ENCODE peak calls at places on chromosomes 4 and X, in eight cellular contexts. P, B, R, S, G, H, O and T are unnamed samples.

GRCh38 chr4:143352720-143353119 is 16.0 kb downstream of the GAB1 start:
- DNase-seq in P (peak), B (no peak), R (no peak), S (no peak), G (no peak), H (no peak), O (no peak), T (no peak)

GRCh38 chrX:15170927-15171326 is 99.0 kb downstream of the ASB9 start:
- DNase-seq in P (no peak), B (no peak), R (no peak), S (no peak), G (no peak), H (no peak), O (no peak), T (no peak)

GRCh38 chr4:8410641-8411271 is 29.8 kb downstream of the ACOX3 start:
- DNase-seq in P (peak), B (peak), R (peak), S (peak), G (no peak), H (peak), O (peak), T (peak)

GRCh38 chr4:166902941-166903340 is 331.4 kb downstream of the SPOCK3 start:
- DNase-seq in P (no peak), B (no peak), R (no peak), S (no peak), G (no peak), H (no peak), O (no peak), T (no peak)

GRCh38 chr4:62324215-62324614 is 1124.1 kb downstream of the ADGRL3 start:
- DNase-seq in P (no peak), B (no peak), R (no peak), S (no peak), G (no peak), H (no peak), O (no peak), T (peak)

GRCh38 chr4:167234388-167234881 is at the start of gene SPOCK3:
- DNase-seq in P (no peak), B (peak), R (peak), S (peak), G (no peak), H (peak), O (peak), T (peak)

GRCh38 chrX:45843518-45843917 is 642.8 kb upstream of the DIPK2B start:
- DNase-seq in P (no peak), B (no peak), R (no peak), S (peak), G (no peak), H (no peak), O (no peak), T (peak)

GRCh38 chr4:67087897-67088296 is 457.4 kb downstream of the CENPC start:
- DNase-seq in P (peak), B (peak), R (peak), S (peak), G (peak), H (no peak), O (peak), T (peak)

GRCh38 chr4:4420421-4420820 is 33.5 kb downstream of the NSG1 start:
- DNase-seq in P (no peak), B (no peak), R (no peak), S (no peak), G (no peak), H (no peak), O (no peak), T (no peak)

GRCh38 chrX:2397648-2398340 is 103.0 kb downstream of the DHRSX start:
- DNase-seq in P (no peak), B (no peak), R (no peak), S (peak), G (no peak), H (no peak), O (no peak), T (peak)

GRCh38 chr4:48268956-48269860 is at the start of gene TEC:
- DNase-seq in P (peak), B (peak), R (peak), S (peak), G (peak), H (peak), O (peak), T (peak)

GRCh38 chr4:31370866-31371465 is 650.8 kb downstream of the PCDH7 start:
- DNase-seq in P (peak), B (peak), R (no peak), S (peak), G (no peak), H (peak), O (peak), T (peak)

GRCh38 chr4:130026185-130026584 is 930.2 kb downstream of the C4orf33 start:
- DNase-seq in P (no peak), B (peak), R (no peak), S (peak), G (no peak), H (peak), O (no peak), T (no peak)

GRCh38 chrX:132004728-132005127 is 18.4 kb upstream of the STK26 start:
- DNase-seq in P (peak), B (no peak), R (no peak), S (no peak), G (no peak), H (no peak), O (no peak), T (no peak)

GRCh38 chr4:85147481-85148076 is 181.1 kb upstream of the WDFY3 start:
- DNase-seq in P (peak), B (peak), R (peak), S (peak), G (peak), H (peak), O (peak), T (peak)

GRCh38 chr4:148653681-148654080 is 211.5 kb upstream of the NR3C2 start:
- DNase-seq in P (no peak), B (no peak), R (no peak), S (peak), G (no peak), H (no peak), O (no peak), T (no peak)

GRCh38 chr4:76752911-76753494 is 144.9 kb downstream of the SOWAHB start:
- DNase-seq in P (no peak), B (no peak), R (no peak), S (no peak), G (no peak), H (no peak), O (no peak), T (peak)